ENCODE peak calls at places on chromosome 18, in seven cellular contexts. R, B, X, U, S, P and N are unnamed samples.

GRCh38 chr18:2881490-2882195 is 34.8 kb downstream of the EMILIN2 start:
- DNase-seq in U (no peak), X (no peak), R (no peak), B (no peak), P (peak), S (peak), N (peak)

GRCh38 chr18:36187826-36188721 is 777 bp downstream of the MOCOS start:
- DNase-seq in X (peak), U (no peak), B (no peak), P (no peak), S (no peak), R (no peak), N (no peak)

GRCh38 chr18:63162271-63163014 is 157.1 kb downstream of the BCL2 start:
- DNase-seq in B (no peak), R (no peak), U (no peak), X (no peak), P (no peak), S (peak), N (no peak)

GRCh38 chr18:31301201-31301655 is 16.7 kb upstream of the DSG1 start:
- DNase-seq in P (no peak), U (no peak), R (no peak), S (no peak), X (peak), B (no peak), N (no peak)

GRCh38 chr18:58417752-58418151 is 211.1 kb downstream of the ALPK2 start:
- DNase-seq in R (no peak), P (no peak), B (no peak), S (no peak), U (no peak), X (no peak), N (no peak)

GRCh38 chr18:59048378-59048777 is 91.3 kb upstream of the SEC11C start:
- DNase-seq in B (no peak), S (no peak), X (no peak), U (no peak), P (no peak), R (no peak), N (peak)

GRCh38 chr18:10010611-10011015 is 96.8 kb downstream of the VAPA start:
- DNase-seq in X (no peak), B (no peak), S (peak), P (no peak), R (no peak), U (no peak), N (peak)

GRCh38 chr18:65620076-65620696 is 130.6 kb upstream of the CDH7 start:
- DNase-seq in R (no peak), X (no peak), P (no peak), U (peak), S (no peak), B (no peak), N (no peak)

GRCh38 chr18:21747764-21748693 is 7.4 kb downstream of the MIB1 start:
- DNase-seq in S (no peak), P (no peak), X (no peak), R (no peak), B (no peak), U (no peak), N (no peak)

GRCh38 chr18:2536493-2536892 is 34.8 kb downstream of the METTL4 start:
- DNase-seq in U (no peak), P (no peak), X (no peak), R (no peak), B (no peak), S (no peak), N (no peak)

GRCh38 chr18:28390022-28390421 is 213.1 kb upstream of the CDH2 start:
- DNase-seq in P (no peak), X (no peak), R (no peak), U (no peak), B (no peak), S (no peak), N (no peak)

GRCh38 chr18:75531851-75532241 is 104.3 kb upstream of the SMIM21 start:
- DNase-seq in R (no peak), X (no peak), U (no peak), S (no peak), B (no peak), P (no peak), N (no peak)

GRCh38 chr18:3081558-3081957 is 68.6 kb upstream of the LPIN2 start:
- DNase-seq in P (no peak), B (no peak), S (no peak), U (no peak), X (no peak), R (no peak), N (no peak)

GRCh38 chr18:58355243-58355642 is 273.6 kb downstream of the ALPK2 start:
- DNase-seq in B (no peak), X (no peak), S (no peak), R (no peak), P (no peak), U (no peak), N (no peak)

GRCh38 chr18:12278765-12279682 is 24.9 kb downstream of the CIDEA start:
- DNase-seq in B (no peak), X (no peak), S (peak), R (no peak), P (no peak), U (no peak), N (peak)

GRCh38 chr18:33839452-33840225 is 261.6 kb downstream of the ASXL3 start:
- DNase-seq in X (peak), B (no peak), U (no peak), S (peak), R (no peak), P (no peak), N (peak)

GRCh38 chr18:54090856-54091255 is 133.6 kb downstream of the MBD2 start:
- DNase-seq in X (no peak), P (no peak), U (no peak), B (no peak), S (no peak), R (no peak), N (no peak)

GRCh38 chr18:74141638-74142037 is 6.0 kb downstream of the FBXO15 start:
- DNase-seq in R (no peak), B (no peak), U (no peak), X (no peak), S (no peak), P (no peak), N (no peak)

GRCh38 chr18:78924301-78925192 is 55.1 kb upstream of the SALL3 start:
- DNase-seq in S (no peak), B (no peak), U (no peak), P (no peak), R (no peak), X (no peak), N (no peak)

GRCh38 chr18:40056085-40056484 is 1898.9 kb upstream of the PIK3C3 start:
- DNase-seq in R (no peak), X (no peak), U (no peak), B (peak), P (no peak), S (no peak), N (peak)

GRCh38 chr18:75227535-75227934 is 16.9 kb downstream of the TSHZ1 start:
- DNase-seq in P (no peak), S (no peak), X (peak), R (no peak), U (no peak), B (no peak), N (no peak)